ENCODE peak calls at places on chromosomes 7 and 10, in ten cellular contexts. K is astrocyte of the spinal cord, H is A549, B is AG09309, Z is PC-9, X is fibroblast of mammary gland, F is body of pancreas, S is AG04449, R is colonic mucosa, C is lower leg skin. I is an unnamed sample.

GRCh38 chr7:90461216-90461615 is 8.2 kb upstream of the PTTG1IP2 start:
- DNase-seq in B (no peak), H (no peak), X (peak), S (no peak), Z (no peak), R (no peak), C (no peak), K (no peak), F (no peak), I (no peak)

GRCh38 chr7:53539558-53539957 is 504.1 kb downstream of the POM121L12 start:
- DNase-seq in Z (no peak), B (no peak), R (no peak), C (no peak), S (no peak), X (no peak), K (no peak), H (no peak), F (no peak), I (no peak)

GRCh38 chr10:103660364-103661197 is 167.1 kb downstream of the NEURL1 start:
- DNase-seq in B (no peak), H (no peak), X (peak), K (peak), C (no peak), R (no peak), Z (peak), S (no peak), F (no peak), I (no peak)

GRCh38 chr7:3673524-3673923 is 372.5 kb downstream of the SDK1 start:
- DNase-seq in C (no peak), H (no peak), B (no peak), K (peak), X (peak), F (peak), Z (peak), R (peak), S (no peak), I (peak)

GRCh38 chr7:157552295-157552993 is 215.6 kb downstream of the DNAJB6 start:
- DNase-seq in C (no peak), K (no peak), Z (no peak), X (no peak), R (no peak), H (no peak), F (no peak), B (no peak), S (no peak), I (no peak)

GRCh38 chr10:67697646-67698245 is 1.8 kb upstream of the CTNNA3 start:
- DNase-seq in R (peak), B (peak), H (peak), S (no peak), Z (peak), X (peak), F (no peak), K (peak), C (no peak), I (peak)

GRCh38 chr7:131522325-131522920 is 34.0 kb downstream of the PODXL start:
- DNase-seq in F (no peak), C (no peak), S (no peak), B (no peak), X (no peak), R (no peak), K (peak), H (no peak), Z (no peak), I (peak)

GRCh38 chr7:22207724-22208225 is 149.2 kb downstream of the RAPGEF5 start:
- DNase-seq in R (no peak), K (no peak), C (no peak), H (no peak), Z (no peak), X (no peak), S (no peak), B (no peak), F (no peak), I (no peak)

GRCh38 chr7:77982926-77983550 is 184.5 kb downstream of the PHTF2 start:
- DNase-seq in S (no peak), R (no peak), H (no peak), Z (peak), X (no peak), B (no peak), K (no peak), C (no peak), F (no peak), I (peak)

GRCh38 chr7:122752583-122752982 is 49.9 kb upstream of the RNF148 start:
- DNase-seq in H (no peak), Z (no peak), K (no peak), S (no peak), F (no peak), R (no peak), B (no peak), C (no peak), X (no peak), I (no peak)

GRCh38 chr7:93307131-93307660 is 75.0 kb downstream of the VPS50 start:
- DNase-seq in Z (no peak), R (no peak), F (no peak), S (no peak), H (no peak), B (peak), C (no peak), X (peak), K (peak), I (no peak)

GRCh38 chr7:70775570-70776156 is 356.3 kb upstream of the GALNT17 start:
- DNase-seq in S (no peak), C (no peak), F (no peak), X (peak), R (no peak), K (peak), Z (no peak), B (no peak), H (no peak), I (peak)

GRCh38 chr10:101303087-101303753 is 50.7 kb upstream of the BTRC start:
- DNase-seq in F (no peak), H (no peak), S (no peak), X (no peak), Z (no peak), C (no peak), K (no peak), R (no peak), B (no peak), I (no peak)

GRCh38 chr10:117363027-117363426 is 12.2 kb downstream of the PDZD8 start:
- DNase-seq in B (no peak), K (peak), X (peak), H (no peak), R (no peak), F (no peak), Z (no peak), S (no peak), C (no peak), I (peak)

GRCh38 chr7:28347462-28347861 is 64.9 kb upstream of the CREB5 start:
- DNase-seq in K (no peak), C (no peak), H (no peak), B (peak), R (no peak), Z (no peak), F (no peak), S (peak), X (peak), I (no peak)

GRCh38 chr7:38748056-38748610 is 117.0 kb upstream of the AMPH start:
- DNase-seq in H (peak), Z (no peak), B (no peak), S (no peak), X (peak), K (peak), C (no peak), F (no peak), R (no peak), I (no peak)

GRCh38 chr10:22573820-22574569 is 140.4 kb downstream of the PIP4K2A start:
- DNase-seq in C (no peak), X (peak), S (no peak), F (no peak), H (peak), R (no peak), Z (no peak), K (peak), B (no peak), I (peak)

GRCh38 chr7:132891554-132891953 is 190.3 kb downstream of the CHCHD3 start:
- DNase-seq in K (no peak), C (no peak), F (no peak), B (no peak), R (no peak), S (no peak), X (no peak), H (no peak), Z (no peak), I (no peak)

GRCh38 chr10:25036381-25036780 is 20.0 kb downstream of the THNSL1 start:
- DNase-seq in K (no peak), X (no peak), B (no peak), S (no peak), H (no peak), Z (no peak), R (no peak), C (no peak), F (no peak), I (peak)

GRCh38 chr10:132094581-132095234 is 29.0 kb downstream of the JAKMIP3 start:
- DNase-seq in C (no peak), B (no peak), F (no peak), K (no peak), X (no peak), S (no peak), Z (peak), H (peak), R (no peak), I (no peak)

GRCh38 chr7:109126404-109127050 is 556.9 kb downstream of the DNAJB9 start:
- DNase-seq in X (no peak), K (peak), B (no peak), F (no peak), R (no peak), H (no peak), Z (no peak), S (no peak), C (no peak), I (no peak)

GRCh38 chr7:81845628-81846259 is 75.9 kb upstream of the HGF start:
- DNase-seq in C (no peak), R (no peak), Z (no peak), H (no peak), B (no peak), F (no peak), K (no peak), X (peak), S (no peak), I (peak)

GRCh38 chr7:90824386-90825307 is 228.5 kb downstream of the CDK14 start:
- DNase-seq in Z (no peak), F (no peak), X (peak), S (peak), K (peak), C (no peak), R (no peak), H (no peak), B (peak), I (no peak)

GRCh38 chr7:116028808-116029207 is 1.8 kb downstream of the TFEC start:
- DNase-seq in C (no peak), S (no peak), H (no peak), X (no peak), R (no peak), Z (no peak), F (no peak), B (no peak), K (no peak), I (peak)

GRCh38 chr10:6222755-6223154 is 20.0 kb downstream of the PFKFB3 start:
- DNase-seq in H (no peak), X (no peak), K (no peak), B (no peak), F (no peak), R (no peak), S (no peak), Z (no peak), C (no peak), I (no peak)

GRCh38 chr7:7564323-7564780 is 2.3 kb upstream of the MIOS start:
- DNase-seq in F (no peak), K (peak), X (peak), Z (peak), H (peak), C (no peak), R (no peak), S (peak), B (peak), I (no peak)

GRCh38 chr10:44982114-44982460 is 3.5 kb upstream of the DEPP1 start:
- DNase-seq in S (no peak), X (peak), H (no peak), Z (peak), C (no peak), R (no peak), K (peak), B (no peak), F (no peak), I (no peak)

GRCh38 chr7:38232475-38233366 is 40.7 kb downstream of the TARP start:
- DNase-seq in R (peak), K (peak), F (no peak), B (no peak), H (no peak), C (no peak), Z (no peak), S (no peak), X (peak), I (peak)

GRCh38 chr10:50395279-50395678 is 144.0 kb upstream of the ASAH2 start:
- DNase-seq in C (peak), H (no peak), Z (no peak), F (peak), S (no peak), R (no peak), K (no peak), B (peak), X (peak), I (no peak)

GRCh38 chr10:787933-788651 is 98.6 kb upstream of the DIP2C start:
- DNase-seq in F (no peak), R (peak), K (peak), C (no peak), Z (no peak), B (no peak), X (peak), H (no peak), S (no peak), I (no peak)

GRCh38 chr10:90179696-90180407 is 478.5 kb downstream of the KIF20B start:
- DNase-seq in C (no peak), Z (peak), R (peak), B (peak), S (peak), F (no peak), H (no peak), K (peak), X (peak), I (peak)

GRCh38 chr10:9545073-9545472 is 1472.6 kb upstream of the CELF2 start:
- DNase-seq in B (no peak), X (peak), K (no peak), H (no peak), S (no peak), F (no peak), C (no peak), Z (no peak), R (no peak), I (no peak)

GRCh38 chr10:125001313-125002043 is 59.6 kb downstream of the ZRANB1 start:
- DNase-seq in X (no peak), Z (no peak), B (no peak), C (no peak), F (peak), K (no peak), S (no peak), H (no peak), R (no peak), I (no peak)

GRCh38 chr10:68901106-68901927 is at the start of gene DDX50:
- DNase-seq in F (peak), C (peak), R (peak), X (peak), H (peak), S (peak), B (peak), K (peak), Z (peak), I (peak)

GRCh38 chr7:392822-393221 is 102.9 kb downstream of the FOXL3 start:
- DNase-seq in S (no peak), H (no peak), B (no peak), K (no peak), Z (no peak), C (no peak), R (no peak), F (no peak), X (no peak), I (no peak)

GRCh38 chr10:123835575-123835974 is 56.0 kb downstream of the CPXM2 start:
- DNase-seq in S (no peak), F (no peak), R (no peak), B (no peak), K (no peak), H (no peak), X (no peak), C (no peak), Z (no peak), I (peak)

GRCh38 chr10:23439920-23440875 is 1.3 kb downstream of the OTUD1 start:
- DNase-seq in Z (peak), K (peak), S (no peak), X (peak), F (peak), B (peak), H (peak), R (peak), C (no peak), I (peak)

GRCh38 chr7:159328096-159328495 is 183.4 kb upstream of the VIPR2 start:
- DNase-seq in R (no peak), S (no peak), X (peak), H (no peak), Z (no peak), F (no peak), B (no peak), C (no peak), K (no peak), I (no peak)

GRCh38 chr10:11209810-11210141 is 192.1 kb downstream of the CELF2 start:
- DNase-seq in X (no peak), K (peak), Z (no peak), H (no peak), R (no peak), S (no peak), F (peak), C (no peak), B (no peak), I (peak)
- H3K4me3 ChIP-seq in X (no peak), K (no peak), Z (no peak), H (no peak), R (no peak), S (no peak), F (no peak), C (no peak), B (no peak), I (peak)

GRCh38 chr10:79316671-79317431 is 30.4 kb upstream of the PPIF start:
- DNase-seq in S (no peak), R (no peak), K (no peak), F (no peak), X (no peak), Z (no peak), B (no peak), H (no peak), C (no peak), I (peak)
- TF ChIP-seq CTCF in S (no peak), R (no peak), K (no peak), F (no peak), X (no peak), Z (no peak), B (no peak), H (no peak), C (no peak), I (peak)

GRCh38 chr10:77247076-77247561 is 390.5 kb downstream of the KCNMA1 start:
- DNase-seq in X (peak), Z (no peak), C (no peak), B (no peak), S (no peak), H (no peak), R (peak), F (no peak), K (peak), I (no peak)
- H3K4me3 ChIP-seq in X (no peak), Z (no peak), C (no peak), B (no peak), S (no peak), H (no peak), R (no peak), F (no peak), K (no peak), I (no peak)

GRCh38 chr10:95728535-95728934 is 27.4 kb upstream of the ENTPD1 start:
- DNase-seq in C (no peak), B (no peak), H (no peak), X (peak), F (no peak), Z (no peak), K (peak), S (no peak), R (no peak), I (no peak)
- TF ChIP-seq CTCF in C (no peak), B (no peak), H (no peak), X (no peak), F (no peak), Z (no peak), K (no peak), S (no peak), R (no peak), I (no peak)

GRCh38 chr10:13707156-13707881 is 120.6 kb downstream of the PRPF18 start:
- DNase-seq in C (peak), R (peak), S (no peak), K (peak), F (peak), H (peak), Z (peak), X (peak), B (peak), I (peak)
- H3K4me3 ChIP-seq in C (peak), R (peak), S (peak), K (peak), F (peak), H (peak), Z (peak), X (peak), B (peak), I (peak)